ENCODE peak calls at places on chromosomes 1 and 21, in ten cellular contexts. One of them, this sample, is unnamed.

GRCh38 chr1:92354259-92354658 is 55.4 kb downstream of the RPAP2 start:
- DNase-seq in left ventricle myocardium inferior: no peak
- DNase-seq in activated T-helper 1 cell treated with anti-CD3 and anti-CD28 coated beads, Interleukin-12 subunit alpha, Interleukin-12 subunit beta, Interleukin-2, Interleukin-4 antibody, amounts not matched to agents 30 ng/mL and 10 ng/mL and 1 ng/mL, durations not matched to agents 14 hours and 24 hours and 36 hours: no peak
- DNase-seq in body of pancreas: no peak
- DNase-seq in gastrocnemius medialis: no peak
- DNase-seq in activated CD4-positive, CD25-positive, alpha-beta regulatory T cell: no peak
- DNase-seq in HTR-8/SVneo: no peak
- DNase-seq in T-cell: no peak
- DNase-seq in NCI-H2171: no peak
- DNase-seq in progenitor cell of endocrine pancreas: no peak
- DNase-seq in this sample: no peak

GRCh38 chr1:22711591-22712501 is 1.2 kb downstream of the EPHB2 start:
- DNase-seq in body of pancreas: peak; percentile 25
- DNase-seq in activated CD4-positive, CD25-positive, alpha-beta regulatory T cell: no peak
- DNase-seq in left ventricle myocardium inferior: no peak
- DNase-seq in progenitor cell of endocrine pancreas: no peak
- DNase-seq in NCI-H2171: no peak
- DNase-seq in gastrocnemius medialis: no peak
- DNase-seq in activated T-helper 1 cell treated with anti-CD3 and anti-CD28 coated beads, Interleukin-12 subunit alpha, Interleukin-12 subunit beta, Interleukin-2, Interleukin-4 antibody, amounts not matched to agents 30 ng/mL and 10 ng/mL and 1 ng/mL, durations not matched to agents 14 hours and 24 hours and 36 hours: no peak
- DNase-seq in HTR-8/SVneo: no peak
- DNase-seq in T-cell: no peak
- DNase-seq in this sample: no peak

GRCh38 chr1:70675737-70676156 is 264.7 kb downstream of the CTH start:
- DNase-seq in progenitor cell of endocrine pancreas: no peak
- DNase-seq in T-cell: no peak
- DNase-seq in HTR-8/SVneo: no peak
- DNase-seq in activated CD4-positive, CD25-positive, alpha-beta regulatory T cell: no peak
- DNase-seq in body of pancreas: no peak
- DNase-seq in gastrocnemius medialis: no peak
- DNase-seq in activated T-helper 1 cell treated with anti-CD3 and anti-CD28 coated beads, Interleukin-12 subunit alpha, Interleukin-12 subunit beta, Interleukin-2, Interleukin-4 antibody, amounts not matched to agents 30 ng/mL and 10 ng/mL and 1 ng/mL, durations not matched to agents 14 hours and 24 hours and 36 hours: no peak
- DNase-seq in NCI-H2171: no peak
- DNase-seq in left ventricle myocardium inferior: no peak
- DNase-seq in this sample: no peak

GRCh38 chr1:29259802-29260441 is 23.6 kb downstream of the PTPRU start:
- DNase-seq in body of pancreas: peak; percentile 37
- DNase-seq in T-cell: no peak
- DNase-seq in progenitor cell of endocrine pancreas: no peak
- DNase-seq in left ventricle myocardium inferior: peak; percentile 67
- DNase-seq in NCI-H2171: no peak
- DNase-seq in activated CD4-positive, CD25-positive, alpha-beta regulatory T cell: no peak
- DNase-seq in gastrocnemius medialis: peak; percentile 43
- DNase-seq in activated T-helper 1 cell treated with anti-CD3 and anti-CD28 coated beads, Interleukin-12 subunit alpha, Interleukin-12 subunit beta, Interleukin-2, Interleukin-4 antibody, amounts not matched to agents 30 ng/mL and 10 ng/mL and 1 ng/mL, durations not matched to agents 14 hours and 24 hours and 36 hours: peak; percentile 16
- DNase-seq in HTR-8/SVneo: no peak
- DNase-seq in this sample: peak; percentile 43

GRCh38 chr21:44820851-44821250 is 3.0 kb upstream of the SUMO3 start:
- DNase-seq in NCI-H2171: no peak
- DNase-seq in T-cell: no peak
- DNase-seq in HTR-8/SVneo: no peak
- DNase-seq in left ventricle myocardium inferior: no peak
- DNase-seq in gastrocnemius medialis: no peak
- DNase-seq in progenitor cell of endocrine pancreas: no peak
- DNase-seq in activated T-helper 1 cell treated with anti-CD3 and anti-CD28 coated beads, Interleukin-12 subunit alpha, Interleukin-12 subunit beta, Interleukin-2, Interleukin-4 antibody, amounts not matched to agents 30 ng/mL and 10 ng/mL and 1 ng/mL, durations not matched to agents 14 hours and 24 hours and 36 hours: no peak
- DNase-seq in activated CD4-positive, CD25-positive, alpha-beta regulatory T cell: no peak
- DNase-seq in body of pancreas: no peak
- DNase-seq in this sample: no peak

GRCh38 chr1:216075339-216075738 is 347.9 kb downstream of the USH2A start:
- DNase-seq in body of pancreas: no peak
- DNase-seq in T-cell: no peak
- DNase-seq in activated T-helper 1 cell treated with anti-CD3 and anti-CD28 coated beads, Interleukin-12 subunit alpha, Interleukin-12 subunit beta, Interleukin-2, Interleukin-4 antibody, amounts not matched to agents 30 ng/mL and 10 ng/mL and 1 ng/mL, durations not matched to agents 14 hours and 24 hours and 36 hours: no peak
- DNase-seq in left ventricle myocardium inferior: no peak
- DNase-seq in NCI-H2171: no peak
- DNase-seq in progenitor cell of endocrine pancreas: no peak
- DNase-seq in HTR-8/SVneo: peak; percentile 5
- DNase-seq in gastrocnemius medialis: no peak
- DNase-seq in activated CD4-positive, CD25-positive, alpha-beta regulatory T cell: no peak
- DNase-seq in this sample: no peak

GRCh38 chr1:232508161-232508661 is 121.7 kb downstream of the SIPA1L2 start:
- DNase-seq in gastrocnemius medialis: no peak
- DNase-seq in T-cell: no peak
- DNase-seq in activated T-helper 1 cell treated with anti-CD3 and anti-CD28 coated beads, Interleukin-12 subunit alpha, Interleukin-12 subunit beta, Interleukin-2, Interleukin-4 antibody, amounts not matched to agents 30 ng/mL and 10 ng/mL and 1 ng/mL, durations not matched to agents 14 hours and 24 hours and 36 hours: no peak
- DNase-seq in left ventricle myocardium inferior: no peak
- DNase-seq in progenitor cell of endocrine pancreas: no peak
- DNase-seq in NCI-H2171: no peak
- DNase-seq in activated CD4-positive, CD25-positive, alpha-beta regulatory T cell: no peak
- DNase-seq in HTR-8/SVneo: no peak
- DNase-seq in body of pancreas: no peak
- DNase-seq in this sample: no peak

GRCh38 chr1:226166341-226166740 is 20.2 kb downstream of the ACBD3 start:
- DNase-seq in activated CD4-positive, CD25-positive, alpha-beta regulatory T cell: no peak
- DNase-seq in T-cell: no peak
- DNase-seq in NCI-H2171: no peak
- DNase-seq in body of pancreas: no peak
- DNase-seq in activated T-helper 1 cell treated with anti-CD3 and anti-CD28 coated beads, Interleukin-12 subunit alpha, Interleukin-12 subunit beta, Interleukin-2, Interleukin-4 antibody, amounts not matched to agents 30 ng/mL and 10 ng/mL and 1 ng/mL, durations not matched to agents 14 hours and 24 hours and 36 hours: no peak
- DNase-seq in HTR-8/SVneo: no peak
- DNase-seq in left ventricle myocardium inferior: no peak
- DNase-seq in progenitor cell of endocrine pancreas: no peak
- DNase-seq in gastrocnemius medialis: no peak
- DNase-seq in this sample: no peak

GRCh38 chr1:63012339-63012738 is 228.4 kb downstream of the ATG4C start:
- DNase-seq in progenitor cell of endocrine pancreas: no peak
- DNase-seq in activated CD4-positive, CD25-positive, alpha-beta regulatory T cell: no peak
- DNase-seq in gastrocnemius medialis: peak; percentile 17
- DNase-seq in activated T-helper 1 cell treated with anti-CD3 and anti-CD28 coated beads, Interleukin-12 subunit alpha, Interleukin-12 subunit beta, Interleukin-2, Interleukin-4 antibody, amounts not matched to agents 30 ng/mL and 10 ng/mL and 1 ng/mL, durations not matched to agents 14 hours and 24 hours and 36 hours: no peak
- DNase-seq in T-cell: no peak
- DNase-seq in HTR-8/SVneo: no peak
- DNase-seq in left ventricle myocardium inferior: no peak
- DNase-seq in body of pancreas: peak; percentile 40
- DNase-seq in NCI-H2171: no peak
- DNase-seq in this sample: no peak

GRCh38 chr1:17335821-17336718 is 28.1 kb downstream of the PADI4 start:
- DNase-seq in progenitor cell of endocrine pancreas: peak; percentile 72
- DNase-seq in gastrocnemius medialis: no peak
- DNase-seq in left ventricle myocardium inferior: peak; percentile 46
- DNase-seq in HTR-8/SVneo: peak; percentile 63
- DNase-seq in NCI-H2171: peak; percentile 69
- DNase-seq in activated CD4-positive, CD25-positive, alpha-beta regulatory T cell: peak; percentile 30
- DNase-seq in body of pancreas: peak; percentile 78
- DNase-seq in activated T-helper 1 cell treated with anti-CD3 and anti-CD28 coated beads, Interleukin-12 subunit alpha, Interleukin-12 subunit beta, Interleukin-2, Interleukin-4 antibody, amounts not matched to agents 30 ng/mL and 10 ng/mL and 1 ng/mL, durations not matched to agents 14 hours and 24 hours and 36 hours: peak; percentile 22
- DNase-seq in T-cell: peak; percentile 8
- DNase-seq in this sample: no peak

GRCh38 chr1:55958498-55958897 is 620.9 kb downstream of the PLPP3 start:
- DNase-seq in activated CD4-positive, CD25-positive, alpha-beta regulatory T cell: no peak
- DNase-seq in HTR-8/SVneo: no peak
- DNase-seq in body of pancreas: no peak
- DNase-seq in NCI-H2171: no peak
- DNase-seq in activated T-helper 1 cell treated with anti-CD3 and anti-CD28 coated beads, Interleukin-12 subunit alpha, Interleukin-12 subunit beta, Interleukin-2, Interleukin-4 antibody, amounts not matched to agents 30 ng/mL and 10 ng/mL and 1 ng/mL, durations not matched to agents 14 hours and 24 hours and 36 hours: no peak
- DNase-seq in T-cell: no peak
- DNase-seq in progenitor cell of endocrine pancreas: no peak
- DNase-seq in left ventricle myocardium inferior: no peak
- DNase-seq in gastrocnemius medialis: no peak
- DNase-seq in this sample: no peak

GRCh38 chr21:28215214-28215954 is 777.3 kb downstream of the LTN1 start:
- DNase-seq in activated CD4-positive, CD25-positive, alpha-beta regulatory T cell: no peak
- DNase-seq in left ventricle myocardium inferior: no peak
- DNase-seq in progenitor cell of endocrine pancreas: no peak
- DNase-seq in gastrocnemius medialis: peak; percentile 59
- DNase-seq in NCI-H2171: no peak
- DNase-seq in body of pancreas: no peak
- DNase-seq in activated T-helper 1 cell treated with anti-CD3 and anti-CD28 coated beads, Interleukin-12 subunit alpha, Interleukin-12 subunit beta, Interleukin-2, Interleukin-4 antibody, amounts not matched to agents 30 ng/mL and 10 ng/mL and 1 ng/mL, durations not matched to agents 14 hours and 24 hours and 36 hours: no peak
- DNase-seq in T-cell: no peak
- DNase-seq in HTR-8/SVneo: peak; percentile 39
- DNase-seq in this sample: peak; percentile 29

GRCh38 chr21:33268736-33269441 is 2.7 kb downstream of the IL10RB start:
- DNase-seq in NCI-H2171: peak; percentile 43
- DNase-seq in left ventricle myocardium inferior: no peak
- DNase-seq in T-cell: no peak
- DNase-seq in body of pancreas: peak; percentile 98
- DNase-seq in HTR-8/SVneo: no peak
- DNase-seq in progenitor cell of endocrine pancreas: no peak
- DNase-seq in activated CD4-positive, CD25-positive, alpha-beta regulatory T cell: no peak
- DNase-seq in gastrocnemius medialis: peak; percentile 69
- DNase-seq in activated T-helper 1 cell treated with anti-CD3 and anti-CD28 coated beads, Interleukin-12 subunit alpha, Interleukin-12 subunit beta, Interleukin-2, Interleukin-4 antibody, amounts not matched to agents 30 ng/mL and 10 ng/mL and 1 ng/mL, durations not matched to agents 14 hours and 24 hours and 36 hours: no peak
- DNase-seq in this sample: no peak

GRCh38 chr1:201149400-201149799 is 4.9 kb downstream of the TMEM9 start:
- DNase-seq in NCI-H2171: no peak
- DNase-seq in HTR-8/SVneo: peak; percentile 44
- DNase-seq in activated CD4-positive, CD25-positive, alpha-beta regulatory T cell: no peak
- DNase-seq in T-cell: no peak
- DNase-seq in body of pancreas: no peak
- DNase-seq in progenitor cell of endocrine pancreas: no peak
- DNase-seq in gastrocnemius medialis: no peak
- DNase-seq in activated T-helper 1 cell treated with anti-CD3 and anti-CD28 coated beads, Interleukin-12 subunit alpha, Interleukin-12 subunit beta, Interleukin-2, Interleukin-4 antibody, amounts not matched to agents 30 ng/mL and 10 ng/mL and 1 ng/mL, durations not matched to agents 14 hours and 24 hours and 36 hours: no peak
- DNase-seq in left ventricle myocardium inferior: no peak
- DNase-seq in this sample: no peak

GRCh38 chr1:83747853-83748482 is 251.0 kb downstream of the TTLL7 start:
- DNase-seq in activated T-helper 1 cell treated with anti-CD3 and anti-CD28 coated beads, Interleukin-12 subunit alpha, Interleukin-12 subunit beta, Interleukin-2, Interleukin-4 antibody, amounts not matched to agents 30 ng/mL and 10 ng/mL and 1 ng/mL, durations not matched to agents 14 hours and 24 hours and 36 hours: no peak
- DNase-seq in gastrocnemius medialis: no peak
- DNase-seq in activated CD4-positive, CD25-positive, alpha-beta regulatory T cell: no peak
- DNase-seq in NCI-H2171: no peak
- DNase-seq in T-cell: no peak
- DNase-seq in left ventricle myocardium inferior: no peak
- DNase-seq in body of pancreas: no peak
- DNase-seq in HTR-8/SVneo: no peak
- DNase-seq in progenitor cell of endocrine pancreas: no peak
- DNase-seq in this sample: no peak

GRCh38 chr1:60281360-60281932 is 207.9 kb upstream of the C1orf87 start:
- DNase-seq in progenitor cell of endocrine pancreas: peak; percentile 27
- DNase-seq in activated T-helper 1 cell treated with anti-CD3 and anti-CD28 coated beads, Interleukin-12 subunit alpha, Interleukin-12 subunit beta, Interleukin-2, Interleukin-4 antibody, amounts not matched to agents 30 ng/mL and 10 ng/mL and 1 ng/mL, durations not matched to agents 14 hours and 24 hours and 36 hours: no peak
- DNase-seq in HTR-8/SVneo: peak; percentile 2
- DNase-seq in left ventricle myocardium inferior: peak; percentile 34
- DNase-seq in body of pancreas: peak; percentile 72
- DNase-seq in NCI-H2171: peak; percentile 36
- DNase-seq in activated CD4-positive, CD25-positive, alpha-beta regulatory T cell: no peak
- DNase-seq in gastrocnemius medialis: peak; percentile 22
- DNase-seq in T-cell: no peak
- DNase-seq in this sample: peak; percentile 17

GRCh38 chr1:209808059-209808494 is 2.1 kb upstream of the IRF6 start:
- DNase-seq in gastrocnemius medialis: no peak
- DNase-seq in activated T-helper 1 cell treated with anti-CD3 and anti-CD28 coated beads, Interleukin-12 subunit alpha, Interleukin-12 subunit beta, Interleukin-2, Interleukin-4 antibody, amounts not matched to agents 30 ng/mL and 10 ng/mL and 1 ng/mL, durations not matched to agents 14 hours and 24 hours and 36 hours: no peak
- DNase-seq in progenitor cell of endocrine pancreas: no peak
- DNase-seq in body of pancreas: no peak
- DNase-seq in NCI-H2171: peak; percentile 38
- DNase-seq in left ventricle myocardium inferior: peak; percentile 57
- DNase-seq in HTR-8/SVneo: peak; percentile 65
- DNase-seq in activated CD4-positive, CD25-positive, alpha-beta regulatory T cell: no peak
- DNase-seq in T-cell: no peak
- DNase-seq in this sample: no peak

GRCh38 chr1:52240592-52240991 is 98.7 kb downstream of the ZFYVE9 start:
- DNase-seq in T-cell: no peak
- DNase-seq in HTR-8/SVneo: no peak
- DNase-seq in left ventricle myocardium inferior: no peak
- DNase-seq in progenitor cell of endocrine pancreas: no peak
- DNase-seq in NCI-H2171: no peak
- DNase-seq in activated T-helper 1 cell treated with anti-CD3 and anti-CD28 coated beads, Interleukin-12 subunit alpha, Interleukin-12 subunit beta, Interleukin-2, Interleukin-4 antibody, amounts not matched to agents 30 ng/mL and 10 ng/mL and 1 ng/mL, durations not matched to agents 14 hours and 24 hours and 36 hours: no peak
- DNase-seq in body of pancreas: no peak
- DNase-seq in activated CD4-positive, CD25-positive, alpha-beta regulatory T cell: no peak
- DNase-seq in gastrocnemius medialis: no peak
- DNase-seq in this sample: no peak

GRCh38 chr1:216562383-216562782 is 139.1 kb upstream of the USH2A start:
- DNase-seq in body of pancreas: no peak
- DNase-seq in gastrocnemius medialis: no peak
- DNase-seq in HTR-8/SVneo: no peak
- DNase-seq in T-cell: no peak
- DNase-seq in left ventricle myocardium inferior: no peak
- DNase-seq in NCI-H2171: no peak
- DNase-seq in activated CD4-positive, CD25-positive, alpha-beta regulatory T cell: no peak
- DNase-seq in progenitor cell of endocrine pancreas: no peak
- DNase-seq in activated T-helper 1 cell treated with anti-CD3 and anti-CD28 coated beads, Interleukin-12 subunit alpha, Interleukin-12 subunit beta, Interleukin-2, Interleukin-4 antibody, amounts not matched to agents 30 ng/mL and 10 ng/mL and 1 ng/mL, durations not matched to agents 14 hours and 24 hours and 36 hours: no peak
- DNase-seq in this sample: no peak

GRCh38 chr1:201111672-201112071 is 554 bp downstream of the CACNA1S start:
- DNase-seq in body of pancreas: no peak
- DNase-seq in progenitor cell of endocrine pancreas: no peak
- DNase-seq in activated CD4-positive, CD25-positive, alpha-beta regulatory T cell: no peak
- DNase-seq in activated T-helper 1 cell treated with anti-CD3 and anti-CD28 coated beads, Interleukin-12 subunit alpha, Interleukin-12 subunit beta, Interleukin-2, Interleukin-4 antibody, amounts not matched to agents 30 ng/mL and 10 ng/mL and 1 ng/mL, durations not matched to agents 14 hours and 24 hours and 36 hours: no peak
- DNase-seq in T-cell: no peak
- DNase-seq in HTR-8/SVneo: no peak
- DNase-seq in gastrocnemius medialis: no peak
- DNase-seq in NCI-H2171: no peak
- DNase-seq in left ventricle myocardium inferior: no peak
- DNase-seq in this sample: no peak

GRCh38 chr1:87410771-87411170 is 82.1 kb downstream of the LMO4 start:
- DNase-seq in activated T-helper 1 cell treated with anti-CD3 and anti-CD28 coated beads, Interleukin-12 subunit alpha, Interleukin-12 subunit beta, Interleukin-2, Interleukin-4 antibody, amounts not matched to agents 30 ng/mL and 10 ng/mL and 1 ng/mL, durations not matched to agents 14 hours and 24 hours and 36 hours: no peak
- DNase-seq in left ventricle myocardium inferior: peak; percentile 30
- DNase-seq in body of pancreas: no peak
- DNase-seq in progenitor cell of endocrine pancreas: no peak
- DNase-seq in gastrocnemius medialis: no peak
- DNase-seq in HTR-8/SVneo: no peak
- DNase-seq in NCI-H2171: no peak
- DNase-seq in T-cell: no peak
- DNase-seq in activated CD4-positive, CD25-positive, alpha-beta regulatory T cell: no peak
- DNase-seq in this sample: no peak

GRCh38 chr1:228335406-228336307 is 71.0 kb downstream of the TRIM11 start:
- DNase-seq in HTR-8/SVneo: no peak
- DNase-seq in NCI-H2171: no peak
- DNase-seq in activated CD4-positive, CD25-positive, alpha-beta regulatory T cell: no peak
- DNase-seq in T-cell: no peak
- DNase-seq in gastrocnemius medialis: no peak
- DNase-seq in activated T-helper 1 cell treated with anti-CD3 and anti-CD28 coated beads, Interleukin-12 subunit alpha, Interleukin-12 subunit beta, Interleukin-2, Interleukin-4 antibody, amounts not matched to agents 30 ng/mL and 10 ng/mL and 1 ng/mL, durations not matched to agents 14 hours and 24 hours and 36 hours: no peak
- DNase-seq in left ventricle myocardium inferior: peak; percentile 0
- DNase-seq in progenitor cell of endocrine pancreas: no peak
- DNase-seq in body of pancreas: peak; percentile 2
- DNase-seq in this sample: peak; percentile 3

GRCh38 chr1:38300616-38301015 is 254.0 kb upstream of the POU3F1 start:
- DNase-seq in activated T-helper 1 cell treated with anti-CD3 and anti-CD28 coated beads, Interleukin-12 subunit alpha, Interleukin-12 subunit beta, Interleukin-2, Interleukin-4 antibody, amounts not matched to agents 30 ng/mL and 10 ng/mL and 1 ng/mL, durations not matched to agents 14 hours and 24 hours and 36 hours: no peak
- DNase-seq in activated CD4-positive, CD25-positive, alpha-beta regulatory T cell: no peak
- DNase-seq in HTR-8/SVneo: no peak
- DNase-seq in body of pancreas: no peak
- DNase-seq in NCI-H2171: no peak
- DNase-seq in gastrocnemius medialis: no peak
- DNase-seq in T-cell: no peak
- DNase-seq in progenitor cell of endocrine pancreas: no peak
- DNase-seq in left ventricle myocardium inferior: no peak
- DNase-seq in this sample: no peak

GRCh38 chr1:110255388-110255787 is 45.3 kb downstream of the KCNC4 start:
- DNase-seq in body of pancreas: no peak
- DNase-seq in activated T-helper 1 cell treated with anti-CD3 and anti-CD28 coated beads, Interleukin-12 subunit alpha, Interleukin-12 subunit beta, Interleukin-2, Interleukin-4 antibody, amounts not matched to agents 30 ng/mL and 10 ng/mL and 1 ng/mL, durations not matched to agents 14 hours and 24 hours and 36 hours: no peak
- DNase-seq in gastrocnemius medialis: no peak
- DNase-seq in progenitor cell of endocrine pancreas: no peak
- DNase-seq in activated CD4-positive, CD25-positive, alpha-beta regulatory T cell: no peak
- DNase-seq in NCI-H2171: no peak
- DNase-seq in left ventricle myocardium inferior: no peak
- DNase-seq in HTR-8/SVneo: no peak
- DNase-seq in T-cell: no peak
- DNase-seq in this sample: no peak

GRCh38 chr1:33792216-33792615 is 71.7 kb upstream of the HMGB4 start:
- DNase-seq in activated CD4-positive, CD25-positive, alpha-beta regulatory T cell: no peak
- DNase-seq in activated T-helper 1 cell treated with anti-CD3 and anti-CD28 coated beads, Interleukin-12 subunit alpha, Interleukin-12 subunit beta, Interleukin-2, Interleukin-4 antibody, amounts not matched to agents 30 ng/mL and 10 ng/mL and 1 ng/mL, durations not matched to agents 14 hours and 24 hours and 36 hours: no peak
- DNase-seq in gastrocnemius medialis: no peak
- DNase-seq in progenitor cell of endocrine pancreas: no peak
- DNase-seq in body of pancreas: no peak
- DNase-seq in HTR-8/SVneo: no peak
- DNase-seq in T-cell: no peak
- DNase-seq in NCI-H2171: no peak
- DNase-seq in left ventricle myocardium inferior: no peak
- DNase-seq in this sample: no peak

GRCh38 chr1:85623061-85623471 is 42.5 kb downstream of the CCN1 start:
- DNase-seq in gastrocnemius medialis: no peak
- DNase-seq in activated CD4-positive, CD25-positive, alpha-beta regulatory T cell: no peak
- DNase-seq in HTR-8/SVneo: no peak
- DNase-seq in NCI-H2171: no peak
- DNase-seq in body of pancreas: no peak
- DNase-seq in progenitor cell of endocrine pancreas: no peak
- DNase-seq in T-cell: no peak
- DNase-seq in activated T-helper 1 cell treated with anti-CD3 and anti-CD28 coated beads, Interleukin-12 subunit alpha, Interleukin-12 subunit beta, Interleukin-2, Interleukin-4 antibody, amounts not matched to agents 30 ng/mL and 10 ng/mL and 1 ng/mL, durations not matched to agents 14 hours and 24 hours and 36 hours: no peak
- DNase-seq in left ventricle myocardium inferior: no peak
- DNase-seq in this sample: no peak

GRCh38 chr1:56837244-56837926 is 17.2 kb upstream of the C8A start:
- DNase-seq in activated CD4-positive, CD25-positive, alpha-beta regulatory T cell: no peak
- DNase-seq in body of pancreas: no peak
- DNase-seq in activated T-helper 1 cell treated with anti-CD3 and anti-CD28 coated beads, Interleukin-12 subunit alpha, Interleukin-12 subunit beta, Interleukin-2, Interleukin-4 antibody, amounts not matched to agents 30 ng/mL and 10 ng/mL and 1 ng/mL, durations not matched to agents 14 hours and 24 hours and 36 hours: no peak
- DNase-seq in NCI-H2171: no peak
- DNase-seq in progenitor cell of endocrine pancreas: no peak
- DNase-seq in HTR-8/SVneo: no peak
- DNase-seq in T-cell: no peak
- DNase-seq in gastrocnemius medialis: no peak
- DNase-seq in left ventricle myocardium inferior: no peak
- DNase-seq in this sample: no peak

GRCh38 chr1:202567747-202568146 is 142.5 kb downstream of the SYT2 start:
- DNase-seq in T-cell: no peak
- DNase-seq in activated T-helper 1 cell treated with anti-CD3 and anti-CD28 coated beads, Interleukin-12 subunit alpha, Interleukin-12 subunit beta, Interleukin-2, Interleukin-4 antibody, amounts not matched to agents 30 ng/mL and 10 ng/mL and 1 ng/mL, durations not matched to agents 14 hours and 24 hours and 36 hours: no peak
- DNase-seq in HTR-8/SVneo: peak; percentile 35
- DNase-seq in NCI-H2171: no peak
- DNase-seq in activated CD4-positive, CD25-positive, alpha-beta regulatory T cell: no peak
- DNase-seq in left ventricle myocardium inferior: no peak
- DNase-seq in gastrocnemius medialis: no peak
- DNase-seq in body of pancreas: no peak
- DNase-seq in progenitor cell of endocrine pancreas: no peak
- DNase-seq in this sample: no peak

This sample was measured in uterus.